ENCODE peak calls at places on chromosomes 2 and 18, in five cellular contexts. L is H1, P is HepG2, R is K562, O is GM12878. Q is an unnamed sample.

GRCh38 chr2:9243357-9243756 is 36.7 kb downstream of the ASAP2 start:
- DNase-seq in L (no peak), P (no peak), R (no peak), O (no peak), Q (no peak)

GRCh38 chr2:113829836-113830235 is 60.1 kb upstream of the ACTR3 start:
- DNase-seq in L (no peak), P (no peak), R (no peak), O (no peak), Q (no peak)

GRCh38 chr2:44759823-44760222 is 181.7 kb upstream of the SIX3 start:
- DNase-seq in L (no peak), P (peak), R (no peak), O (no peak), Q (no peak)

GRCh38 chr2:172586255-172586891 is 30.5 kb downstream of the PDK1 start:
- DNase-seq in L (no peak), P (no peak), R (no peak), O (no peak), Q (no peak)

GRCh38 chr18:21335927-21336488 is 94.0 kb downstream of the GREB1L start:
- DNase-seq in L (no peak), P (no peak), R (no peak), O (no peak), Q (no peak)

GRCh38 chr2:141384676-141385075 is 746.1 kb downstream of the LRP1B start:
- DNase-seq in L (no peak), P (no peak), R (no peak), O (no peak), Q (no peak)

GRCh38 chr2:9336209-9336533 is 87.2 kb downstream of the ITGB1BP1 start:
- DNase-seq in L (no peak), P (peak), R (no peak), O (peak), Q (no peak)

GRCh38 chr2:218284106-218284811 is 8.0 kb downstream of the TMBIM1 start:
- DNase-seq in L (no peak), P (no peak), R (peak), O (no peak), Q (no peak)

GRCh38 chr2:225471492-225471891 is 72.0 kb downstream of the NYAP2 start:
- DNase-seq in L (no peak), P (peak), R (no peak), O (no peak), Q (no peak)

GRCh38 chr2:161353543-161353942 is 45.3 kb downstream of the PSMD14 start:
- DNase-seq in L (no peak), P (no peak), R (no peak), O (no peak), Q (no peak)

GRCh38 chr2:234952270-234953115 is 676 bp downstream of the SH3BP4 start:
- DNase-seq in L (no peak), P (no peak), R (no peak), O (no peak), Q (no peak)

GRCh38 chr18:52694804-52695203 is 354.8 kb downstream of the DCC start:
- DNase-seq in L (no peak), P (no peak), R (peak), O (no peak), Q (no peak)

GRCh38 chr18:7846315-7846714 is 279.2 kb downstream of the PTPRM start:
- DNase-seq in L (no peak), P (no peak), R (no peak), O (no peak), Q (no peak)

GRCh38 chr18:76394780-76395476 is 100.1 kb downstream of the ZNF516 start:
- DNase-seq in L (no peak), P (no peak), R (no peak), O (no peak), Q (no peak)

GRCh38 chr2:61421611-61422010 is 49.3 kb downstream of the USP34 start:
- DNase-seq in L (no peak), P (no peak), R (no peak), O (no peak), Q (no peak)

GRCh38 chr2:54503192-54503591 is 47.1 kb downstream of the SPTBN1 start:
- DNase-seq in L (no peak), P (peak), R (peak), O (no peak), Q (no peak)

GRCh38 chr18:33581816-33582215 is 3.8 kb downstream of the ASXL3 start:
- DNase-seq in L (no peak), P (no peak), R (no peak), O (no peak), Q (no peak)
- TF ChIP-seq SP1 in L (no peak), P (no peak), R (no peak), O (no peak), Q (no peak)

GRCh38 chr2:70889716-70890037 is 46.0 kb upstream of the ATP6V1B1 start:
- DNase-seq in L (no peak), P (no peak), R (no peak), O (no peak), Q (no peak)
- TF ChIP-seq EZH2 in L (no peak), P (no peak), R (no peak), O (no peak), Q (no peak)

GRCh38 chr18:55586841-55587240 is 1.2 kb downstream of the TCF4 start:
- DNase-seq in L (no peak), P (no peak), R (no peak), O (no peak), Q (no peak)

GRCh38 chr18:55585586-55586521 is 2.1 kb downstream of the TCF4 start:
- DNase-seq in L (no peak), P (no peak), R (no peak), O (no peak), Q (no peak)

GRCh38 chr18:55587341-55588000 is 521 bp downstream of the TCF4 start:
- DNase-seq in L (no peak), P (no peak), R (peak), O (no peak), Q (no peak)

GRCh38 chr18:55582325-55582724 is 5.7 kb downstream of the TCF4 start:
- DNase-seq in L (peak), P (no peak), R (no peak), O (no peak), Q (no peak)

GRCh38 chr18:55585050-55585449 is 2.9 kb downstream of the TCF4 start:
- DNase-seq in L (no peak), P (no peak), R (no peak), O (no peak), Q (no peak)
- TF ChIP-seq JUND in L (no peak), P (no peak), R (no peak), O (no peak), Q (no peak)

GRCh38 chr2:85997016-85997970 is 108.4 kb downstream of the POLR1A start:
- DNase-seq in L (no peak), P (no peak), R (peak), O (no peak), Q (no peak)
- TF ChIP-seq SP1 in L (no peak), P (no peak), R (no peak), O (no peak), Q (no peak)